ENCODE peak calls at places on chromosomes 2 and 18, in five cellular contexts. X is HTR-8/SVneo, F is H9, W is epithelial cell of esophagus, I is globus pallidus. C is an unnamed sample.

GRCh38 chr18:8242306-8242705 is 366.9 kb upstream of the RAB12 start:
- DNase-seq in X (no peak), F (no peak), W (no peak), I (no peak), C (no peak)

GRCh38 chr2:120548627-120549026 is 187.0 kb upstream of the GLI2 start:
- DNase-seq in X (no peak), F (no peak), W (no peak), I (no peak), C (no peak)

GRCh38 chr2:124258481-124258880 is 233.4 kb downstream of the CNTNAP5 start:
- DNase-seq in X (no peak), F (no peak), W (no peak), I (no peak), C (peak)

GRCh38 chr2:151289972-151290335 is 486 bp upstream of the NMI start:
- DNase-seq in X (peak), F (no peak), W (peak), I (no peak), C (peak)

GRCh38 chr2:191557841-191558240 is 120.1 kb upstream of the NABP1 start:
- DNase-seq in X (no peak), F (no peak), W (no peak), I (no peak), C (no peak)

GRCh38 chr2:36707050-36707449 is 10.5 kb downstream of the VIT start:
- DNase-seq in X (peak), F (no peak), W (peak), I (no peak), C (peak)

GRCh38 chr2:161766334-161766733 is 142.1 kb downstream of the SLC4A10 start:
- DNase-seq in X (no peak), F (no peak), W (peak), I (no peak), C (no peak)

GRCh38 chr2:11680181-11680900 is 10.3 kb upstream of the NTSR2 start:
- DNase-seq in X (no peak), F (no peak), W (no peak), I (no peak), C (no peak)

GRCh38 chr2:108184421-108184820 is 55.3 kb upstream of the SULT1C3 start:
- DNase-seq in X (no peak), F (no peak), W (peak), I (peak), C (no peak)

GRCh38 chr18:48121752-48122151 is 191.3 kb upstream of the SMAD2 start:
- DNase-seq in X (no peak), F (no peak), W (no peak), I (no peak), C (no peak)

GRCh38 chr2:186919272-186919671 is 70.3 kb upstream of the ZSWIM2 start:
- DNase-seq in X (peak), F (no peak), W (peak), I (no peak), C (peak)

GRCh38 chr18:2907459-2908145 is 60.8 kb downstream of the EMILIN2 start:
- DNase-seq in X (no peak), F (no peak), W (no peak), I (no peak), C (no peak)

GRCh38 chr2:9343524-9343923 is 79.8 kb downstream of the ITGB1BP1 start:
- DNase-seq in X (no peak), F (no peak), W (no peak), I (no peak), C (no peak)

GRCh38 chr2:102112692-102113665 is 29.6 kb upstream of the IL1R1 start:
- DNase-seq in X (no peak), F (no peak), W (no peak), I (no peak), C (no peak)

GRCh38 chr2:241774419-241775222 is 2.0 kb upstream of the GAL3ST2 start:
- DNase-seq in X (no peak), F (peak), W (peak), I (no peak), C (peak)

GRCh38 chr18:51561821-51562220 is 364.3 kb upstream of the MEX3C start:
- DNase-seq in X (no peak), F (no peak), W (no peak), I (no peak), C (no peak)

GRCh38 chr18:32333781-32334180 is 136.9 kb downstream of the GAREM1 start:
- DNase-seq in X (no peak), F (no peak), W (peak), I (peak), C (no peak)

GRCh38 chr2:22855761-22856184 is 529.2 kb upstream of the KLHL29 start:
- DNase-seq in X (no peak), F (no peak), W (no peak), I (peak), C (no peak)

GRCh38 chr2:119728421-119728820 is 31.3 kb upstream of the PTPN4 start:
- DNase-seq in X (no peak), F (no peak), W (no peak), I (no peak), C (no peak)

GRCh38 chr2:139359818-139360217 is 579.6 kb upstream of the NXPH2 start:
- DNase-seq in X (no peak), F (no peak), W (no peak), I (no peak), C (no peak)

GRCh38 chr2:159382447-159383028 is 96.0 kb upstream of the WDSUB1 start:
- DNase-seq in X (no peak), F (no peak), W (no peak), I (no peak), C (no peak)

GRCh38 chr2:42328148-42328833 is 32.7 kb downstream of the COX7A2L start:
- DNase-seq in X (peak), F (no peak), W (peak), I (peak), C (no peak)

GRCh38 chr2:177056540-177056939 is 156.1 kb upstream of the HNRNPA3 start:
- DNase-seq in X (peak), F (peak), W (no peak), I (no peak), C (no peak)

GRCh38 chr2:135585586-135585985 is 54.3 kb downstream of the R3HDM1 start:
- DNase-seq in X (no peak), F (no peak), W (no peak), I (peak), C (no peak)

GRCh38 chr2:8216397-8216796 is 465.5 kb upstream of the ID2 start:
- DNase-seq in X (no peak), F (no peak), W (no peak), I (no peak), C (no peak)

GRCh38 chr2:58562281-58562680 is 321.2 kb upstream of the FANCL start:
- DNase-seq in X (no peak), F (no peak), W (peak), I (no peak), C (no peak)

GRCh38 chr2:157257312-157258252 is at the start of gene GALNT5:
- DNase-seq in X (no peak), F (peak), W (peak), I (no peak), C (peak)

GRCh38 chr2:198861080-198861479 is 596.7 kb downstream of the SATB2 start:
- DNase-seq in X (no peak), F (no peak), W (no peak), I (no peak), C (no peak)

GRCh38 chr2:82333697-82334096 is 2029.1 kb upstream of the LRRTM1 start:
- DNase-seq in X (no peak), F (no peak), W (no peak), I (no peak), C (no peak)

GRCh38 chr2:162490052-162490717 is 146.3 kb downstream of the GCA start:
- DNase-seq in X (no peak), F (no peak), W (peak), I (no peak), C (peak)

GRCh38 chr2:150681120-150681796 is 193.8 kb upstream of the RND3 start:
- DNase-seq in X (peak), F (no peak), W (peak), I (no peak), C (peak)

GRCh38 chr2:50492452-50492851 is 539.5 kb downstream of the NRXN1 start:
- DNase-seq in X (peak), F (peak), W (peak), I (peak), C (peak)

GRCh38 chr2:190948671-190949070 is 65.3 kb downstream of the STAT1 start:
- DNase-seq in X (peak), F (no peak), W (peak), I (no peak), C (no peak)

GRCh38 chr18:74110983-74111382 is 36.7 kb downstream of the FBXO15 start:
- DNase-seq in X (no peak), F (no peak), W (no peak), I (no peak), C (no peak)

GRCh38 chr2:85400023-85400422 is 10.1 kb downstream of the CAPG start:
- DNase-seq in X (no peak), F (no peak), W (no peak), I (no peak), C (no peak)

GRCh38 chr2:157898591-157898996 is 22.5 kb upstream of the ACVR1 start:
- DNase-seq in X (peak), F (no peak), W (peak), I (no peak), C (peak)